ENCODE peak calls at places on chromosomes 2 and 18, in eight cellular contexts. D is HepG2, U is H9, A is HCT116, K is fibroblast of lung, I is PC-3, Q is endothelial cell of umbilical vein, Y is keratinocyte. H is an unnamed sample.

GRCh38 chr2:186695081-186695756 is 1.4 kb downstream of the FAM171B start:
- DNase-seq in D (no peak), U (no peak), A (no peak), K (peak; percentile 76), I (peak; percentile 7), Q (peak; percentile 61), Y (no peak), H (peak; percentile 67)

GRCh38 chr18:47484068-47484467 is 232.6 kb upstream of the SKOR2 start:
- DNase-seq in D (no peak), U (no peak), A (no peak), K (no peak), I (no peak), Q (no peak), Y (no peak), H (no peak)

GRCh38 chr2:192571636-192572035 is 376.9 kb upstream of the TMEFF2 start:
- DNase-seq in D (no peak), U (no peak), A (no peak), K (no peak), I (no peak), Q (no peak), Y (no peak), H (no peak)

GRCh38 chr2:9391961-9392695 is 31.2 kb downstream of the ITGB1BP1 start:
- DNase-seq in D (no peak), U (no peak), A (no peak), K (no peak), I (no peak), Q (no peak), Y (no peak), H (no peak)

GRCh38 chr2:69686855-69687254 is 43.3 kb upstream of the AAK1 start:
- DNase-seq in D (peak; percentile 86), U (no peak), A (no peak), K (no peak), I (no peak), Q (peak; percentile 45), Y (no peak), H (no peak)

GRCh38 chr2:103484906-103485305 is 723.1 kb downstream of the TMEM182 start:
- DNase-seq in D (no peak), U (no peak), A (no peak), K (no peak), I (no peak), Q (no peak), Y (no peak), H (no peak)

GRCh38 chr2:201118957-201119848 is 3.2 kb downstream of the CFLAR start:
- DNase-seq in D (no peak), U (no peak), A (peak; percentile 33), K (peak; percentile 72), I (peak; percentile 51), Q (peak; percentile 68), Y (no peak), H (peak; percentile 63)

GRCh38 chr2:8821276-8822217 is 15.9 kb downstream of the KIDINS220 start:
- DNase-seq in D (peak; percentile 79), U (no peak), A (no peak), K (peak; percentile 40), I (no peak), Q (no peak), Y (no peak), H (peak; percentile 18)

GRCh38 chr2:56376699-56377665 is 193.2 kb downstream of the CCDC85A start:
- DNase-seq in D (no peak), U (no peak), A (no peak), K (peak; percentile 59), I (peak; percentile 31), Q (no peak), Y (no peak), H (peak; percentile 42)

GRCh38 chr2:202965810-202966454 is 48.7 kb upstream of the NBEAL1 start:
- DNase-seq in D (peak; percentile 17), U (peak; percentile 42), A (peak; percentile 6), K (peak; percentile 82), I (peak; percentile 56), Q (peak; percentile 15), Y (no peak), H (peak; percentile 78)

GRCh38 chr18:9965711-9966624 is 52.2 kb downstream of the VAPA start:
- DNase-seq in D (no peak), U (no peak), A (no peak), K (peak; percentile 73), I (no peak), Q (no peak), Y (no peak), H (peak; percentile 63)

GRCh38 chr2:219252084-219252483 is 959 bp upstream of the TUBA4B start:
- DNase-seq in D (no peak), U (no peak), A (no peak), K (no peak), I (peak; percentile 47), Q (no peak), Y (no peak), H (no peak)

DNA sequence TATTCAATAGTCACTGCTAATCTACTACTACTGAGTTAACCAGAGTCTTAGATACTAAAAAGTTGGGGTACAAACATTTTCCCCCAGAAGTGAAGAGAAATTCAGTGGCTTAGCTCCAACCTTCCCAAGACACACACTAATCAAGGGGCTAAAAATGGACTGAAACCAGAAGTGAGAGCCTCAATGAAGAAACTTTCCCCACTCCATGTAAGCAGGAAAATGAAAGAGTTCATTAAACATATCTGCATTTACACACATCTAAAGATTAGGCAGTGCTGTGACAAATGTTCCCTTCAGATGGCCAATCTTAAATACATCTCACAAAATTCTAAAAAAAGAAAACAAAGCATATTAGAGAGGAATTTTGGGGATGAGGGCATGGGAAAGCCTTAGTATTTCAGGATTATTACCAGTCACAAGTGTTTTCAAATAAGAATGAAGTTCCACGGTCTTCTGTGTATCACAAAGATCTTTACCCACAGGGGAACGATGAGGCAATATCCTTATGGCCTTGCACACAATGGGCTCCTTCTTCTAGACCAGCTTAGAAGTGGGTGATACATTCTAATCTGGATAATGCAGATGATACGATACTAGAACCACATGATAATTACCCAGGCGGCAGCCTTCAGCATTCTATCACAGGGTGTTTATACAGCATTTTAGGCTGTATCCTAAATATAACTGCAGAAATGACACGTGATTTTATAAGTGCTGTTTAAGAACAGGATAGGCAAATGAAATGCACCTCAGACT is 17.1 kb downstream of the ANKRD44 start:
- DNase-seq in D (no peak), U (no peak), A (no peak), K (no peak), I (no peak), Q (no peak), Y (no peak), H (no peak)
- H3K4me1 ChIP-seq in D (no peaks in the 10 kb centered on the region), U (no peaks in the 10 kb centered on the region), A (no peaks in the 10 kb centered on the region), K (peaks cover 8% of the 10 kb centered on the region), I (peaks cover 9% of the 10 kb centered on the region), Q (no peaks in the 10 kb centered on the region), Y (no peaks in the 10 kb centered on the region), H (no peaks in the 10 kb centered on the region)

GRCh38 chr2:198615972-198616371 is 811.6 kb downstream of the PLCL1 start:
- DNase-seq in D (no peak), U (no peak), A (no peak), K (peak; percentile 15), I (no peak), Q (no peak), Y (no peak), H (peak; percentile 1)
- TF ChIP-seq CTCF in D (no peak), U (no peak), A (no peak), K (no peak), I (no peak), Q (no peak), Y (no peak), H (no peak)

GRCh38 chr2:73908689-73909652 is 16.2 kb downstream of the ACTG2 start:
- DNase-seq in D (no peak), U (no peak), A (no peak), K (peak; percentile 65), I (no peak), Q (no peak), Y (no peak), H (peak; percentile 52)
- H2AFZ ChIP-seq in D (no peak overlapping the region), U (no peak overlapping the region), A (no peak overlapping the region), K (no peak overlapping the region), I (no peak overlapping the region), Q (no peak overlapping the region), Y (no peak overlapping the region), H (no peak overlapping the region)

DNA sequence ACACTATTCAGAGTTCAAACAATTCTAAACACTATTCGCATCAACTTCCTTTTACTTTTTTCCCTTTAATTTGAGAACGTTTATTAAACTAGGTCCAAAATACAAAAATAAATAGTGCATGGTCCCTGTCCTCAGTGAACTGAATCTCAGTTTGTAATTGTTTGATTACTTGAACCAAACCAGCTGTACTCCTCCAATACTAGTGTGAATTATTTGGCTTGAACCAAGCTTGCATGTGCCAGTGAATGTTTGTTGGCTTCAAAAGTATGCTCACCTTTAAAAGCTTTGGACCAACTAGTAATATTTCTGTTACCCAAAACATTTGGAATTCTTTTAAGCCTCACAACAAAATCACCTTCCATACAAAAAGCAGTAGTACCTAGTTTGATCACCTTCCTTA is 15.5 kb downstream of the CCNT2 start:
- DNase-seq in D (no peak), U (no peak), A (no peak), K (no peak), I (no peak), Q (no peak), Y (no peak), H (no peak)
- H3K4me1 ChIP-seq in D (peaks cover 44% of the 10 kb centered on the region), U (no peaks in the 10 kb centered on the region), A (no peaks in the 10 kb centered on the region), K (peaks cover 4% of the 10 kb centered on the region), I (peaks cover 5% of the 10 kb centered on the region), Q (peaks cover 14% of the 10 kb centered on the region), Y (peaks cover 6% of the 10 kb centered on the region), H (no peaks in the 10 kb centered on the region)

DNA sequence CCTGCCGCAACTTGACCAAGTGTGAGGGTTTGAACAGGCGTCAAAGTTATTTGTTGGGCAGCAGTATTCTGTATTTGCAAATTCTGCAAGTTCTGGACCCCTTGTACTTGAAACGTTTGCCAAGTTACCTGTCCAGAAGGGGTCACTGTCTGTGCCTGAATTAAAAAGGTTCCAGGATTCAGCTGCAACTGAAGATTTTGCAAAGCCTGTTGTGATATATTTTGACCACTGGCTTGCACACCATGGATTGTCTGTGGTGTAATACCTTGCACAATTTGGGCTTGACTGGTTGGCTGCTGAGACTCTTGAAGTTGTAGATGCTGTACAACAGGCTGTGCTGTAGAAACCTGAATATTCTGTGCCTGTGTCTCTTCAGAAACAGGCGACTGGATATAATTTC is 10.2 kb downstream of the SP3 start:
- DNase-seq in D (peak; percentile 42), U (no peak), A (no peak), K (no peak), I (no peak), Q (no peak), Y (no peak), H (no peak)
- TF ChIP-seq CTCF in D (peak; percentile 38), U (peak; percentile 43), A (peak; percentile 30), K (no peak), I (peak; percentile 43), Q (no peak), Y (no peak), H (no peak)

GRCh38 chr2:137205324-137205723 is 440.0 kb downstream of the THSD7B start:
- DNase-seq in D (no peak), U (no peak), A (no peak), K (no peak), I (no peak), Q (no peak), Y (no peak), H (no peak)
- H2AFZ ChIP-seq in D (no peak overlapping the region), U (no peak overlapping the region), A (no peak overlapping the region), K (no peak overlapping the region), I (no peak overlapping the region), Q (no peak overlapping the region), Y (no peak overlapping the region), H (no peak overlapping the region)

DNA sequence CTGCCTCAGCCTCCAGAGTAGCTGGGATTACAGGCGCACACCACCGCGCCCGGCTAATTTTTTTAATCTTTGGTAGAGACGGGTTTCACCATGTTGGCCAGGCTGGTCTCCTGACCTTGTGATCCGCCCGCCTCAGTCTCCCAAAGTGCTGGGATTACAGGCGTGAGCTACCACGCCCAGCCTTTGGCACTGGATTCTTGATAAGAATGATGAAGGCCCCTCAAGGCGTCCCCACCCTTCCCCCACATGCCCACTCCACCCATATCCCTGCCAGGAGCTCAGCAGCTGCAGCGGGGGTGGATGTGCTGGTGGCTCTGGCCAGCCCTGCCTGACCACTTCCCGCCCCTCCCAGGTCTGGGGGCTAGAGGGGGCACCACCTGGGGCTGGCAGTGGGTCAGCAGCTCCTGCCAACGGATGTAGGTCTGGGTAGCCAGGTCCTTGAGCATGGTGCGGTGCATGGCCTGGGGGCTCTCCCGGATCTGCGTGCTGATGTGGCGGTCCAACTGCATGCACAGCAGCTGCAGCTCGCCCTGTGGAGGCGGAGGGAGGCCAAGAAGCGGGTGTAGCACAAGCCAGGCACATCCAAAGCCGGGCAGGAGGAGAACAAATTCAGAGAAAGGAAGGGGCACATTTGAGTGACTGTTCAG is 7.8 kb upstream of the SEMA4C start:
- DNase-seq in D (no peak), U (no peak), A (no peak), K (no peak), I (no peak), Q (no peak), Y (no peak), H (no peak)
- H3K4me1 ChIP-seq in D (peaks cover 4% of the 10 kb centered on the region), U (peaks cover 3% of the 10 kb centered on the region), A (peaks cover 32% of the 10 kb centered on the region), K (no peaks in the 10 kb centered on the region), I (peaks cover 36% of the 10 kb centered on the region), Q (peaks cover 4% of the 10 kb centered on the region), Y (peaks cover 32% of the 10 kb centered on the region), H (peaks cover 4% of the 10 kb centered on the region)